ENCODE peak calls at places on chromosomes 6 and 20, in seven cellular contexts. F is psoas muscle, V is fibroblast of lung, T is AG10803, M is heart left ventricle, X is epithelial cell of esophagus, A is left ventricle myocardium inferior. L is an unnamed sample.

GRCh38 chr20:35956616-35957015 is 2.3 kb upstream of the SCAND1 start:
- DNase-seq in F (no peak), V (no peak), T (no peak), M (no peak), X (peak; percentile 62), A (no peak), L (no peak)

GRCh38 chr6:154479388-154480143 is 30.9 kb downstream of the CNKSR3 start:
- DNase-seq in F (no peak), V (peak; percentile 77), T (peak; percentile 78), M (no peak), X (no peak), A (no peak), L (peak; percentile 59)

GRCh38 chr6:35014786-35015185 is 125.7 kb downstream of the ANKS1A start:
- DNase-seq in F (no peak), V (peak; percentile 24), T (peak; percentile 74), M (no peak), X (peak; percentile 80), A (no peak), L (peak; percentile 52)

GRCh38 chr6:31405996-31406395 is 2.6 kb downstream of the MICA start:
- DNase-seq in F (no peak), V (no peak), T (no peak), M (no peak), X (no peak), A (no peak), L (no peak)

GRCh38 chr20:19937651-19938420 is 79.3 kb upstream of the NAA20 start:
- DNase-seq in F (no peak), V (no peak), T (no peak), M (no peak), X (no peak), A (no peak), L (no peak)

GRCh38 chr20:57200882-57201723 is 65.3 kb downstream of the BMP7 start:
- DNase-seq in F (peak; percentile 26), V (no peak), T (no peak), M (no peak), X (no peak), A (no peak), L (no peak)

GRCh38 chr6:57173886-57174510 is 1.9 kb downstream of the BAG2 start:
- DNase-seq in F (no peak), V (peak; percentile 86), T (peak; percentile 85), M (no peak), X (peak; percentile 74), A (no peak), L (peak; percentile 76)

GRCh38 chr20:4266183-4266582 is 250.8 kb upstream of the RNF24 start:
- DNase-seq in F (no peak), V (no peak), T (no peak), M (no peak), X (no peak), A (no peak), L (no peak)

GRCh38 chr6:30707281-30707850 is 9.7 kb downstream of the MDC1 start:
- DNase-seq in F (no peak), V (no peak), T (no peak), M (no peak), X (peak; percentile 33), A (no peak), L (no peak)

GRCh38 chr6:23021487-23021886 is 452.1 kb downstream of the HDGFL1 start:
- DNase-seq in F (no peak), V (no peak), T (no peak), M (no peak), X (no peak), A (no peak), L (no peak)

GRCh38 chr6:46549155-46549554 is 57.9 kb upstream of the RCAN2 start:
- DNase-seq in F (no peak), V (no peak), T (no peak), M (no peak), X (no peak), A (no peak), L (peak; percentile 6)

GRCh38 chr6:128666405-128666804 is 146.0 kb upstream of the PTPRK start:
- DNase-seq in F (no peak), V (no peak), T (no peak), M (no peak), X (no peak), A (no peak), L (no peak)

GRCh38 chr20:40754372-40754943 is 65.4 kb upstream of the MAFB start:
- DNase-seq in F (peak; percentile 87), V (peak; percentile 12), T (peak; percentile 6), M (peak; percentile 67), X (no peak), A (peak; percentile 61), L (no peak)

GRCh38 chr20:50921055-50921454 is 10.2 kb downstream of the ADNP start:
- DNase-seq in F (no peak), V (peak; percentile 23), T (peak; percentile 64), M (no peak), X (peak; percentile 12), A (no peak), L (no peak)

GRCh38 chr6:81844686-81845085 is 92.2 kb upstream of the TENT5A start:
- DNase-seq in F (no peak), V (peak; percentile 74), T (peak; percentile 48), M (no peak), X (no peak), A (no peak), L (no peak)

GRCh38 chr6:84048588-84048987 is 15.0 kb downstream of the MRAP2 start:
- DNase-seq in F (no peak), V (no peak), T (no peak), M (no peak), X (no peak), A (no peak), L (no peak)

GRCh38 chr6:169420912-169421543 is 167.4 kb upstream of the THBS2 start:
- DNase-seq in F (no peak), V (no peak), T (no peak), M (no peak), X (peak; percentile 19), A (no peak), L (peak; percentile 46)
- TF ChIP-seq CTCF in F (peak; percentile 39), V (peak; percentile 35), T (peak; percentile 39), M (no peak), X (peak; percentile 26), A (no peak), L (peak; percentile 56)

GRCh38 chr6:139030539-139030938 is 2.0 kb downstream of the ABRACL start:
- DNase-seq in F (no peak), V (no peak), T (no peak), M (no peak), X (no peak), A (no peak), L (no peak)
- H3K4me3 ChIP-seq in F (peak overlapping the region; percentile 92), V (no peak overlapping the region), T (no peak overlapping the region), M (no peak overlapping the region), X (no peak overlapping the region), A (peak overlapping the region; percentile 98), L (no peak overlapping the region)

GRCh38 chr6:133184798-133185380 is 56.3 kb upstream of the EYA4 start:
- DNase-seq in F (no peak), V (peak; percentile 23), T (peak; percentile 31), M (no peak), X (peak; percentile 44), A (no peak), L (peak; percentile 41)
- TF ChIP-seq CTCF in F (peak; percentile 67), V (no peak), T (peak; percentile 63), M (peak; percentile 62), X (peak; percentile 53), A (peak; percentile 61), L (peak; percentile 63)

GRCh38 chr6:168161371-168161750 is 82.3 kb upstream of the FRMD1 start:
- DNase-seq in F (no peak), V (no peak), T (no peak), M (no peak), X (no peak), A (no peak), L (no peak)

GRCh38 chr6:168164462-168165061 is 85.5 kb upstream of the FRMD1 start:
- DNase-seq in F (no peak), V (no peak), T (no peak), M (no peak), X (no peak), A (no peak), L (no peak)

GRCh38 chr6:168163096-168163731 is 84.2 kb upstream of the FRMD1 start:
- DNase-seq in F (no peak), V (peak; percentile 45), T (peak; percentile 65), M (no peak), X (no peak), A (no peak), L (no peak)

GRCh38 chr6:168160506-168161370 is 81.7 kb upstream of the FRMD1 start:
- DNase-seq in F (no peak), V (no peak), T (no peak), M (no peak), X (no peak), A (no peak), L (no peak)

GRCh38 chr6:168162366-168162765 is 83.4 kb upstream of the FRMD1 start:
- DNase-seq in F (no peak), V (no peak), T (no peak), M (no peak), X (no peak), A (no peak), L (no peak)
- H3K4me3 ChIP-seq in F (no peak overlapping the region), V (no peak overlapping the region), T (no peak overlapping the region), M (no peak overlapping the region), X (no peak overlapping the region), A (no peak overlapping the region), L (no peak overlapping the region)

GRCh38 chr6:14787677-14788076 is 458.2 kb upstream of the JARID2 start:
- DNase-seq in F (no peak), V (no peak), T (no peak), M (no peak), X (no peak), A (no peak), L (no peak)
- TF ChIP-seq CTCF in F (no peak), V (no peak), T (no peak), M (no peak), X (no peak), A (no peak), L (no peak)

GRCh38 chr20:54154439-54154838 is 19.3 kb downstream of the CYP24A1 start:
- DNase-seq in F (no peak), V (no peak), T (no peak), M (no peak), X (no peak), A (no peak), L (no peak)
- H3K4me3 ChIP-seq in F (no peak overlapping the region), V (no peak overlapping the region), T (no peak overlapping the region), M (no peak overlapping the region), X (no peak overlapping the region), A (no peak overlapping the region), L (no peak overlapping the region)

DNA sequence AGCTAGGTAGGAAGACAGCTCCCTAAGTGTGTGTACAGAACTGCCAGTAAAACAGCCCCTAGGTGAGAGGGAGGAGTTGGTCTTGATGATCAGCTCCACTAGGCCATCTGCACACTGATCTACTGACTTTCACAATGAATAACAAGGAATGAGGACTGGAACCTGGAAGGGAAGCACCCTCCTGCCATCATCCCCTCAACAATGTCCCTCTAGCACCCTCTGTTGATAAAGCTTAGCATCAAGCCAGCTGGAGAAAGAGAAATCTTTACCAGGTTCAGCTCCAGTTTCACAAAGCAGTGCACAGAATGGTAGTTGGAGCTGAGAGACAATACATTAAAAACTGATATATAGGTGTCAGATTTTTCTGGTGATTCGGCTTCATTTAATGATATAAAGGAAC is 57.2 kb upstream of the IRAK1BP1 start:
- DNase-seq in F (no peak), V (peak; percentile 53), T (peak; percentile 62), M (no peak), X (peak; percentile 85), A (no peak), L (peak; percentile 46)
- TF ChIP-seq CTCF in F (no peak), V (peak; percentile 54), T (peak; percentile 85), M (no peak), X (peak; percentile 77), A (peak; percentile 27), L (peak; percentile 69)